ENCODE peak calls at places on chromosome 19, in nine cellular contexts. Y is IMR-90, J is PC-3, Z is GM23248, U is neuronal stem cell, F is fibroblast of lung, V is K562, T is mammary epithelial cell, B is astrocyte. N is an unnamed sample.

GRCh38 chr19:43913383-43913782 is 21.7 kb downstream of the ZNF45 start:
- DNase-seq in Z (no peak), Y (no peak), J (no peak), T (no peak), U (no peak), F (no peak), B (no peak), V (no peak), N (no peak)

GRCh38 chr19:49361438-49362047 is 673 bp downstream of the TEAD2 start:
- DNase-seq in J (peak; percentile 80), Y (peak; percentile 80), F (peak; percentile 82), U (peak; percentile 70), V (peak; percentile 91), Z (peak; percentile 75), B (peak; percentile 65), T (peak; percentile 20), N (peak; percentile 74)

GRCh38 chr19:53518716-53519115 is 19.2 kb upstream of the ZNF331 start:
- DNase-seq in J (no peak), F (no peak), U (no peak), B (no peak), Y (no peak), T (no peak), V (no peak), Z (no peak), N (no peak)

GRCh38 chr19:43469160-43469480 is 3.7 kb upstream of the LYPD3 start:
- DNase-seq in Z (no peak), V (no peak), T (no peak), Y (no peak), U (no peak), B (no peak), F (no peak), J (no peak), N (no peak)

GRCh38 chr19:2164020-2164988 is 571 bp downstream of the DOT1L start:
- DNase-seq in U (no peak), Y (no peak), T (peak; percentile 31), V (peak; percentile 23), J (no peak), Z (peak; percentile 70), F (no peak), B (no peak), N (peak; percentile 74)

GRCh38 chr19:16457195-16457953 is 14.4 kb downstream of the EPS15L1 start:
- DNase-seq in T (peak; percentile 54), V (peak; percentile 47), Y (peak; percentile 26), U (no peak), J (peak; percentile 5), B (peak; percentile 35), Z (peak; percentile 60), F (peak; percentile 61), N (peak; percentile 58)

GRCh38 chr19:46728693-46729339 is 11.9 kb upstream of the PRKD2 start:
- DNase-seq in T (no peak), U (peak; percentile 43), Y (peak; percentile 44), Z (peak; percentile 71), B (no peak), J (peak; percentile 34), V (peak; percentile 86), F (peak; percentile 35), N (peak; percentile 91)

GRCh38 chr19:35207391-35207871 is 21.1 kb downstream of the FAM187B start:
- DNase-seq in V (no peak), J (peak; percentile 19), Y (no peak), U (no peak), B (no peak), Z (no peak), T (peak; percentile 48), F (no peak), N (no peak)

GRCh38 chr19:1513492-1514294 is 874 bp upstream of the ADAMTSL5 start:
- DNase-seq in T (peak; percentile 42), U (no peak), Y (peak; percentile 53), F (peak; percentile 29), Z (peak; percentile 86), J (peak; percentile 62), V (peak; percentile 90), B (no peak), N (peak; percentile 87)

GRCh38 chr19:10230155-10230903 is 802 bp downstream of the S1PR2 start:
- DNase-seq in Z (peak; percentile 68), V (peak; percentile 72), F (peak; percentile 54), U (peak; percentile 64), B (no peak), T (no peak), J (no peak), Y (peak; percentile 58), N (peak; percentile 73)

GRCh38 chr19:9323557-9323918 is 441 bp upstream of the ZNF559 start:
- DNase-seq in V (peak; percentile 55), B (peak; percentile 80), F (peak; percentile 86), T (peak; percentile 69), Z (peak; percentile 73), J (peak; percentile 50), Y (peak; percentile 75), U (no peak), N (peak; percentile 82)

GRCh38 chr19:22595422-22595821 is 38.7 kb upstream of the ZNF492 start:
- DNase-seq in F (no peak), Z (no peak), U (no peak), V (no peak), B (no peak), T (no peak), Y (no peak), J (no peak), N (no peak)

GRCh38 chr19:800360-801029 is 3.2 kb downstream of the PTBP1 start:
- DNase-seq in J (peak; percentile 61), Z (peak; percentile 74), B (peak; percentile 49), U (no peak), F (peak; percentile 56), T (peak; percentile 80), V (no peak), Y (no peak), N (no peak)

GRCh38 chr19:5625641-5626040 is 2.8 kb downstream of the SAFB start:
- DNase-seq in J (no peak), U (no peak), Y (no peak), T (no peak), B (no peak), Z (no peak), V (no peak), F (no peak), N (no peak)
- H3K4me3 ChIP-seq in J (peak overlapping the region; percentile 90), U (peak overlapping the region; percentile 96), Y (no peak overlapping the region), T (no peak overlapping the region), B (peak overlapping the region; percentile 27), Z (peak overlapping the region; percentile 87), V (peak overlapping the region; percentile 82), F (peak overlapping the region; percentile 95), N (peak overlapping the region; percentile 96)

GRCh38 chr19:55319786-55320185 is 5.4 kb downstream of the TMEM150B start:
- DNase-seq in F (peak; percentile 30), Z (peak; percentile 72), B (no peak), V (peak; percentile 63), T (no peak), Y (peak; percentile 28), U (peak; percentile 72), J (no peak), N (peak; percentile 78)
- H3K9ac ChIP-seq in F (no peak overlapping the region), Z (no peak overlapping the region), B (no peak overlapping the region), V (peak overlapping the region; percentile 55), T (no peak overlapping the region), Y (no peak overlapping the region), U (peak overlapping the region; percentile 67), J (no peak overlapping the region), N (no peak overlapping the region)

GRCh38 chr19:39052846-39053245 is 20.5 kb upstream of the FBXO27 start:
- DNase-seq in Z (no peak), U (no peak), Y (no peak), J (no peak), F (no peak), T (no peak), B (no peak), V (no peak), N (no peak)

GRCh38 chr19:39053276-39054090 is 21.1 kb upstream of the FBXO27 start:
- DNase-seq in J (no peak), T (no peak), Y (no peak), B (no peak), Z (no peak), U (no peak), F (no peak), V (no peak), N (no peak)

GRCh38 chr19:39054091-39054470 is 21.7 kb upstream of the FBXO27 start:
- DNase-seq in J (no peak), T (no peak), Y (no peak), B (no peak), U (no peak), Z (no peak), V (no peak), F (no peak), N (no peak)

GRCh38 chr19:39047076-39047475 is 14.7 kb upstream of the FBXO27 start:
- DNase-seq in Y (no peak), T (no peak), Z (no peak), V (no peak), J (no peak), F (no peak), U (no peak), B (no peak), N (no peak)

DNA sequence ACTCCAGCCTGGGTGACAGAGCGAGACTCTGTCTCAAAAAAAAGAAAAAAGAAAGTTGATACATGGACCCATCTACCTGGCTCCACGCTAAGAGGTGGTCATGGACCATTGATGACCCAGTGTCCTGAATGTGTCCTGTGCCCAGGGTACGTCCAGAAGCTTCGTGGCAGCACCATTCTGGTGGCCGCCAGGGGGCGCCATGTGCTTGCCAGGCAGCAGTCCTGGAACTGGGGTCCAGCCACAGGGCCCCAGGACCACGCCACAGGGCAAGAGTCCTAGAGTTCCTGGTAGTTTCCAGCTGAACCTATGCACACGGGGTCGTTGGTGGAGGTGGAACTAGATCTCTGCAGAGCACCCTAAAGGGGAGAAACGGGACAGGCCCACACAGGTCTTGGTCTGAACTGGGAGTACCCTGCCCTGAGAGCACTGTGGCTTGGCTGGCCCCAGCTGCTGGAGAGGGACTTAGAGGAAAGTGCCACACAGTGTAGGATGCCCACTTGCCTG is 19.9 kb upstream of the FBXO27 start:
- DNase-seq in F (peak; percentile 49), V (peak; percentile 72), Z (peak; percentile 67), Y (peak; percentile 58), U (peak; percentile 23), J (peak; percentile 64), T (peak; percentile 33), B (no peak), N (peak; percentile 76)
- H3K27ac ChIP-seq in F (no peak overlapping the region), V (no peak overlapping the region), Z (no peak overlapping the region), Y (no peak overlapping the region), U (no peak overlapping the region), J (no peak overlapping the region), T (no peak overlapping the region), B (no peak overlapping the region), N (no peak overlapping the region)

GRCh38 chr19:5773276-5773675 is 11.3 kb downstream of the PRR22 start:
- DNase-seq in V (no peak), F (no peak), U (no peak), J (no peak), Z (no peak), T (no peak), Y (no peak), B (no peak), N (no peak)

GRCh38 chr19:5762608-5763217 is 21.8 kb downstream of the PRR22 start:
- DNase-seq in T (no peak), F (no peak), J (no peak), U (no peak), V (no peak), B (no peak), Z (no peak), Y (no peak), N (no peak)

GRCh38 chr19:5765220-5765619 is 19.3 kb downstream of the PRR22 start:
- DNase-seq in B (no peak), J (no peak), Z (no peak), T (no peak), Y (no peak), V (no peak), U (no peak), F (no peak), N (no peak)

GRCh38 chr19:5772416-5772815 is 12.1 kb downstream of the PRR22 start:
- DNase-seq in T (no peak), Z (no peak), V (peak; percentile 5), J (no peak), U (no peak), Y (no peak), B (no peak), F (no peak), N (no peak)

GRCh38 chr19:5767949-5768348 is 16.6 kb downstream of the PRR22 start:
- DNase-seq in U (no peak), Y (no peak), J (no peak), Z (no peak), F (no peak), B (no peak), V (no peak), T (no peak), N (no peak)
- H3K4me3 ChIP-seq in U (no peak overlapping the region), Y (no peak overlapping the region), J (no peak overlapping the region), Z (no peak overlapping the region), F (no peak overlapping the region), B (no peak overlapping the region), V (no peak overlapping the region), T (no peak overlapping the region), N (no peak overlapping the region)